ENCODE peak calls at places on chromosome 13, in eight cellular contexts. P is astrocyte of the spinal cord, X is AG10803, B is lower lobe of right lung, O is tibial nerve, G is A673, S is mucosa of descending colon, N is fibroblast of pulmonary artery. C is an unnamed sample.
A peak's percentile ranks its signal among the peaks of the same experiment; 100 is the strongest.

GRCh38 chr13:30113531-30113930 is 193.8 kb downstream of the KATNAL1 start:
- DNase-seq in P (no peak), X (no peak), B (no peak), O (no peak), G (no peak), S (no peak), N (no peak), C (no peak)

GRCh38 chr13:43545317-43545874 is 241.4 kb downstream of the ENOX1 start:
- DNase-seq in P (peak; percentile 35), X (peak; percentile 9), B (no peak), O (no peak), G (no peak), S (no peak), N (peak; percentile 72), C (peak; percentile 84)

GRCh38 chr13:86108334-86108733 is 309.1 kb upstream of the SLITRK6 start:
- DNase-seq in P (no peak), X (no peak), B (no peak), O (no peak), G (no peak), S (no peak), N (no peak), C (no peak)

GRCh38 chr13:26759156-26759906 is 1.3 kb downstream of the GPR12 start:
- DNase-seq in P (peak; percentile 1), X (no peak), B (no peak), O (no peak), G (no peak), S (no peak), N (no peak), C (no peak)

GRCh38 chr13:106348032-106348431 is 187.4 kb downstream of the EFNB2 start:
- DNase-seq in P (peak; percentile 74), X (peak; percentile 37), B (no peak), O (no peak), G (no peak), S (no peak), N (peak; percentile 59), C (no peak)

GRCh38 chr13:108176685-108177274 is 38.6 kb downstream of the LIG4 start:
- DNase-seq in P (no peak), X (no peak), B (peak; percentile 52), O (no peak), G (peak; percentile 61), S (no peak), N (peak; percentile 38), C (no peak)

GRCh38 chr13:113601166-113602070 is 16.9 kb downstream of the TFDP1 start:
- DNase-seq in P (no peak), X (no peak), B (peak; percentile 29), O (no peak), G (no peak), S (peak; percentile 17), N (no peak), C (no peak)

GRCh38 chr13:113166681-113167080 is 8.2 kb downstream of the PROZ start:
- DNase-seq in P (no peak), X (no peak), B (no peak), O (no peak), G (no peak), S (no peak), N (no peak), C (no peak)

GRCh38 chr13:42740753-42741152 is 40.6 kb upstream of the FAM216B start:
- DNase-seq in P (no peak), X (no peak), B (peak; percentile 70), O (no peak), G (peak; percentile 52), S (peak; percentile 62), N (peak; percentile 39), C (no peak)

GRCh38 chr13:105446197-105446596 is 1089.3 kb downstream of the EFNB2 start:
- DNase-seq in P (no peak), X (peak; percentile 5), B (no peak), O (no peak), G (no peak), S (no peak), N (no peak), C (no peak)

GRCh38 chr13:102328909-102329308 is 72.9 kb downstream of the FGF14 start:
- DNase-seq in P (no peak), X (no peak), B (no peak), O (no peak), G (no peak), S (no peak), N (no peak), C (no peak)

GRCh38 chr13:98959299-98959698 is 18.6 kb downstream of the DOCK9 start:
- DNase-seq in P (no peak), X (no peak), B (no peak), O (no peak), G (no peak), S (no peak), N (no peak), C (no peak)

GRCh38 chr13:53341144-53341510 is 312.5 kb downstream of the OLFM4 start:
- DNase-seq in P (no peak), X (no peak), B (no peak), O (no peak), G (no peak), S (no peak), N (no peak), C (no peak)

GRCh38 chr13:100443278-100443997 is 145.2 kb downstream of the GGACT start:
- DNase-seq in P (no peak), X (no peak), B (no peak), O (no peak), G (no peak), S (no peak), N (no peak), C (no peak)

GRCh38 chr13:109357751-109358150 is 428.6 kb downstream of the IRS2 start:
- DNase-seq in P (peak; percentile 92), X (peak; percentile 13), B (no peak), O (no peak), G (no peak), S (no peak), N (peak; percentile 23), C (no peak)

GRCh38 chr13:43307921-43308433 is 284.6 kb downstream of the DNAJC15 start:
- DNase-seq in P (peak; percentile 90), X (peak; percentile 93), B (peak; percentile 89), O (peak; percentile 71), G (peak; percentile 90), S (peak; percentile 71), N (peak; percentile 95), C (peak; percentile 82)

GRCh38 chr13:81987159-81987558 is 1646.2 kb upstream of the SPRY2 start:
- DNase-seq in P (no peak), X (no peak), B (no peak), O (no peak), G (peak; percentile 6), S (no peak), N (no peak), C (no peak)

GRCh38 chr13:98216135-98216565 is 39.1 kb upstream of the RNF113B start:
- DNase-seq in P (peak; percentile 94), X (peak; percentile 83), B (no peak), O (no peak), G (peak; percentile 93), S (no peak), N (peak; percentile 46), C (peak; percentile 38)

GRCh38 chr13:88919970-88920628 is 1248.9 kb downstream of the SLITRK5 start:
- DNase-seq in P (no peak), X (no peak), B (no peak), O (no peak), G (no peak), S (no peak), N (no peak), C (no peak)

GRCh38 chr13:88926890-88927502 is 1255.8 kb downstream of the SLITRK5 start:
- DNase-seq in P (no peak), X (no peak), B (no peak), O (no peak), G (no peak), S (no peak), N (no peak), C (no peak)

GRCh38 chr13:88925954-88926353 is 1254.8 kb downstream of the SLITRK5 start:
- DNase-seq in P (no peak), X (no peak), B (no peak), O (no peak), G (no peak), S (no peak), N (no peak), C (no peak)
- H3K4me3 ChIP-seq in P (no peak overlapping the region), X (no peak overlapping the region), B (no peak overlapping the region), O (no peak overlapping the region), G (no peak overlapping the region), S (no peak overlapping the region), N (no peak overlapping the region), C (no peak overlapping the region)

DNA sequence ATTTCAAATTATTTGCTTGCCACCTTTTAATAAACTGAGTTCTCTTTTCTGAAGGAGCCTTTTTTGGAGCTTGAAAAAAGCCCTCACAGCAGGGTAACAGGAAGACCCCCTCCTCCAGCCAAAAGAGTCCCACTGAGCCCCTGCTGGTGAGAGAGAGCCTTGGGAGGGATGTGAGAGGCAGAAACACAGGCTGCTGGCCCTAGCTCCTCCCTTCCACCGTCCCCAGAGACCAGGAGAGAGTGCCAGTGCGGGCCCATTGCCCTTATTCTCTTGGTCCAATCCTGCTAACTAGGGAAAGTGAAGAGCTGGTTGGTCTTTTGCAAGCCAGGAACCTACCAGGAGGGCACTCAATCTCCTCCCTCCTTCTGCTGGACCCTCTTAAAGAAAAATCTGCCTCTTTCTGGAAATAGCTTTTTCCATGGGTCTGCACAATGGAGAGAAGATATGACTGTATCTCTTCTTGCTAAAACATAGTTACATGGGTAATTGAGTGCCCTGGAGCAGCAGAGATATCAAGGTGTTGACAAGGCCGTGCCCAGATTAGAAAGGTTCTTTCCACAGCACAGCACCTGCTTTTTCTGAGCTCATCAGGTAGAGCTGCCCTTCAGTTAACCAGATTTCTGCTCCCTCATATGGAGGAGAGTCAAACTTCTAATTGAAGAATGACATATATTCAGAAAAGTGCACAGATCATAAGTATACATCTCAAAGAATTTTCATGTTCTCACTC is 113.9 kb downstream of the LRCH1 start:
- DNase-seq in P (no peak), X (no peak), B (no peak), O (no peak), G (peak; percentile 98), S (no peak), N (no peak), C (no peak)
- H3K4me3 ChIP-seq in P (no peak overlapping the region), X (no peak overlapping the region), B (no peak overlapping the region), O (no peak overlapping the region), G (peak overlapping the region; percentile 28), S (no peak overlapping the region), N (no peak overlapping the region), C (no peak overlapping the region)

DNA sequence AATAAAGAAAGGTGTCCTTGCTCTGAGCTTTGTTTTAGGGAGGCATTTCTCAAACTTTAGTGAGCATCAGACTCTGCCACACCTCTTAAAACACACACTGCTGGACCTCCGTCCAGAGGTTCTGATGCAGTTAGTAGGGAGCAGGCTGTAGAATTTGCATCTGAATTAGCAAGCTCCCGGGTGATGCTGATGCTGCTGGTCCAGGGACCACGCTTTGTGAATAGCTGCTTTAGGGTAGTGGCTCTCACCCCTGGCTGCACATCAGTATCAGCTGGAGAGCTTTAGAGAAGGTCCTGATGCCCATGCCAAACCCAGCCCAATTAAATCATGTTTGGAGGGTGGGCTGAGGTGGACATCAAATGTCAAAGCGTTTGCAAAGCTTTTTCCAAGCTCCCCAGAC is 3.6 kb downstream of the HTR2A start:
- DNase-seq in P (no peak), X (no peak), B (no peak), O (no peak), G (no peak), S (no peak), N (no peak), C (no peak)
- H3K4me3 ChIP-seq in P (peak overlapping the region; percentile 67), X (peak overlapping the region; percentile 82), B (no peak overlapping the region), O (no peak overlapping the region), G (peak overlapping the region; percentile 48), S (no peak overlapping the region), N (no peak overlapping the region), C (peak overlapping the region; percentile 65)

GRCh38 chr13:48491423-48492122 is 41.3 kb downstream of the RCBTB2 start:
- DNase-seq in P (no peak), X (peak; percentile 38), B (no peak), O (no peak), G (no peak), S (no peak), N (no peak), C (no peak)
- H3K4me3 ChIP-seq in P (no peak overlapping the region), X (no peak overlapping the region), B (peak overlapping the region; percentile 32), O (no peak overlapping the region), G (no peak overlapping the region), S (no peak overlapping the region), N (peak overlapping the region; percentile 35), C (no peak overlapping the region)

GRCh38 chr13:23631676-23632622 is 61.7 kb downstream of the TNFRSF19 start:
- DNase-seq in P (no peak), X (no peak), B (no peak), O (no peak), G (no peak), S (no peak), N (peak; percentile 49), C (no peak)
- H3K4me3 ChIP-seq in P (no peak overlapping the region), X (no peak overlapping the region), B (no peak overlapping the region), O (no peak overlapping the region), G (no peak overlapping the region), S (no peak overlapping the region), N (no peak overlapping the region), C (no peak overlapping the region)

C was measured in skeletal muscle cell.